ENCODE peak calls at places on chromosomes 6 and 20, in nine cellular contexts. H, U, A, W, E, N, C, J and V are unnamed samples.

GRCh38 chr20:32544893-32545840 is 40.0 kb downstream of the NOL4L start:
- DNase-seq in H (peak; percentile 12), U (no peak), A (no peak), W (no peak), E (no peak), N (no peak), C (no peak), J (no peak), V (no peak)

GRCh38 chr20:62549499-62550086 is 73.8 kb upstream of the GATA5 start:
- DNase-seq in H (no peak), U (no peak), A (no peak), W (no peak), E (no peak), N (no peak), C (no peak), J (no peak), V (no peak)

GRCh38 chr6:106128981-106129761 is 43.0 kb downstream of the PRDM1 start:
- DNase-seq in H (peak; percentile 50), U (peak; percentile 37), A (no peak), W (no peak), E (peak; percentile 61), N (no peak), C (no peak), J (no peak), V (no peak)

GRCh38 chr20:46751856-46752255 is 42.4 kb downstream of the SLC2A10 start:
- DNase-seq in H (no peak), U (no peak), A (no peak), W (peak; percentile 7), E (no peak), N (no peak), C (no peak), J (no peak), V (no peak)

GRCh38 chr6:34568341-34568680 is 12.2 kb upstream of the SPDEF start:
- DNase-seq in H (no peak), U (no peak), A (no peak), W (no peak), E (no peak), N (no peak), C (no peak), J (no peak), V (no peak)

GRCh38 chr6:36314221-36315014 is 22.3 kb downstream of the BNIP5 start:
- DNase-seq in H (no peak), U (no peak), A (no peak), W (no peak), E (no peak), N (no peak), C (no peak), J (no peak), V (no peak)

GRCh38 chr20:46348231-46348803 is 40.0 kb upstream of the CDH22 start:
- DNase-seq in H (peak; percentile 24), U (no peak), A (no peak), W (no peak), E (no peak), N (peak; percentile 33), C (no peak), J (no peak), V (no peak)

GRCh38 chr6:109966299-109966698 is 11.8 kb upstream of the GPR6 start:
- DNase-seq in H (no peak), U (no peak), A (no peak), W (no peak), E (no peak), N (no peak), C (no peak), J (no peak), V (no peak)

GRCh38 chr6:100378576-100378975 is 86.1 kb downstream of the SIM1 start:
- DNase-seq in H (no peak), U (no peak), A (no peak), W (no peak), E (no peak), N (no peak), C (no peak), J (no peak), V (no peak)

GRCh38 chr20:50772418-50773185 is 22.3 kb upstream of the BCAS4 start:
- DNase-seq in H (no peak), U (no peak), A (no peak), W (no peak), E (no peak), N (no peak), C (peak; percentile 23), J (no peak), V (no peak)

GRCh38 chr6:170074435-170074834 is 216.4 kb downstream of the DLL1 start:
- DNase-seq in H (no peak), U (no peak), A (no peak), W (no peak), E (no peak), N (no peak), C (no peak), J (no peak), V (peak; percentile 58)